ENCODE peak calls at places on chromosomes 2 and 18, in nine cellular contexts. R is stimulated activated naive CD8-positive, alpha-beta T cell treated with anti-CD3 and anti-CD28 coated beads, Interleukin-15, Interleukin-2, amounts not matched to agents 100 U/mL and 50 U/mL, for 24 hours; W is GM13976; F is KBM-7; G is PC-3; Q is T-helper 17 cell; K is astrocyte of the spinal cord; H is T follicular helper cell; C is neural progenitor cell. M is an unnamed sample.

GRCh38 chr2:210195066-210195852 is 24.1 kb upstream of the KANSL1L start:
- DNase-seq in R (no peak), W (peak), F (peak), G (peak), Q (no peak), K (peak), H (no peak), C (peak), M (no peak)

GRCh38 chr2:109612991-109613921 is 510 bp downstream of the SEPTIN10 start:
- DNase-seq in R (no peak), W (no peak), F (peak), G (peak), Q (no peak), K (peak), H (no peak), C (peak), M (no peak)

GRCh38 chr2:75464348-75464946 is 96.3 kb downstream of the EVA1A start:
- DNase-seq in R (no peak), W (no peak), F (peak), G (peak), Q (no peak), K (peak), H (no peak), C (no peak), M (no peak)

GRCh38 chr2:143481231-143481613 is 352.0 kb downstream of the ARHGAP15 start:
- DNase-seq in R (no peak), W (no peak), F (no peak), G (no peak), Q (no peak), K (no peak), H (no peak), C (no peak), M (no peak)

GRCh38 chr2:110961024-110961423 is 159.7 kb upstream of the BCL2L11 start:
- DNase-seq in R (no peak), W (no peak), F (no peak), G (no peak), Q (no peak), K (no peak), H (no peak), C (no peak), M (no peak)

GRCh38 chr2:135913726-135914365 is 37.6 kb upstream of the MCM6 start:
- DNase-seq in R (peak), W (peak), F (peak), G (peak), Q (peak), K (peak), H (peak), C (peak), M (no peak)

GRCh38 chr2:98899041-98899702 is 36.9 kb downstream of the CRACDL start:
- DNase-seq in R (no peak), W (no peak), F (no peak), G (no peak), Q (no peak), K (no peak), H (no peak), C (no peak), M (no peak)

GRCh38 chr2:54483426-54483825 is 27.3 kb downstream of the SPTBN1 start:
- DNase-seq in R (no peak), W (no peak), F (no peak), G (peak), Q (no peak), K (peak), H (no peak), C (no peak), M (no peak)

GRCh38 chr2:52264911-52265310 is 1233.0 kb upstream of the NRXN1 start:
- DNase-seq in R (no peak), W (no peak), F (no peak), G (no peak), Q (no peak), K (no peak), H (no peak), C (no peak), M (no peak)

GRCh38 chr2:51350100-51350499 is 318.2 kb upstream of the NRXN1 start:
- DNase-seq in R (no peak), W (no peak), F (no peak), G (peak), Q (no peak), K (peak), H (no peak), C (no peak), M (no peak)

GRCh38 chr18:2960983-2961696 is 51.8 kb downstream of the LPIN2 start:
- DNase-seq in R (no peak), W (no peak), F (no peak), G (no peak), Q (no peak), K (no peak), H (no peak), C (no peak), M (no peak)

GRCh38 chr2:112244854-112245253 is 10.0 kb downstream of the ZC3H8 start:
- DNase-seq in R (no peak), W (no peak), F (no peak), G (no peak), Q (no peak), K (no peak), H (no peak), C (no peak), M (no peak)

GRCh38 chr2:69926849-69927515 is 12.1 kb downstream of the MXD1 start:
- DNase-seq in R (no peak), W (no peak), F (no peak), G (no peak), Q (no peak), K (no peak), H (no peak), C (no peak), M (no peak)

GRCh38 chr18:2979871-2980606 is 32.9 kb downstream of the LPIN2 start:
- DNase-seq in R (no peak), W (no peak), F (peak), G (no peak), Q (no peak), K (no peak), H (no peak), C (no peak), M (peak)

GRCh38 chr2:28612131-28612812 is 116.4 kb downstream of the PLB1 start:
- DNase-seq in R (no peak), W (no peak), F (no peak), G (no peak), Q (no peak), K (no peak), H (no peak), C (no peak), M (no peak)

GRCh38 chr2:163592954-163593622 is 142.7 kb downstream of the FIGN start:
- DNase-seq in R (no peak), W (no peak), F (no peak), G (no peak), Q (no peak), K (no peak), H (no peak), C (peak), M (no peak)

GRCh38 chr18:22816266-22817176 is 116.6 kb upstream of the RBBP8 start:
- DNase-seq in R (no peak), W (no peak), F (no peak), G (no peak), Q (no peak), K (no peak), H (no peak), C (no peak), M (no peak)

GRCh38 chr2:189293164-189293563 is 113.6 kb upstream of the COL5A2 start:
- DNase-seq in R (no peak), W (no peak), F (no peak), G (no peak), Q (no peak), K (peak), H (no peak), C (no peak), M (no peak)

GRCh38 chr2:20674974-20675679 is 8.2 kb downstream of the GDF7 start:
- DNase-seq in R (no peak), W (peak), F (no peak), G (peak), Q (no peak), K (peak), H (no peak), C (no peak), M (no peak)

GRCh38 chr2:220785181-220785580 is 786.9 kb downstream of the EPHA4 start:
- DNase-seq in R (no peak), W (no peak), F (no peak), G (peak), Q (no peak), K (no peak), H (no peak), C (no peak), M (no peak)

GRCh38 chr2:26503238-26503880 is 25.4 kb upstream of the OTOF start:
- DNase-seq in R (peak), W (peak), F (peak), G (peak), Q (peak), K (peak), H (peak), C (peak), M (peak)

GRCh38 chr2:191171708-191172355 is 21.0 kb upstream of the STAT4 start:
- DNase-seq in R (no peak), W (no peak), F (no peak), G (peak), Q (no peak), K (peak), H (no peak), C (peak), M (no peak)

GRCh38 chr2:67999332-67999731 is 63.5 kb downstream of the C1D start:
- DNase-seq in R (no peak), W (no peak), F (no peak), G (no peak), Q (no peak), K (no peak), H (no peak), C (no peak), M (no peak)

GRCh38 chr2:212537311-212538155 is 1.1 kb downstream of the ERBB4 start:
- DNase-seq in R (no peak), W (peak), F (peak), G (peak), Q (no peak), K (no peak), H (no peak), C (peak), M (peak)

GRCh38 chr2:148615446-148615845 is 29.1 kb upstream of the EPC2 start:
- DNase-seq in R (no peak), W (no peak), F (no peak), G (no peak), Q (no peak), K (peak), H (no peak), C (no peak), M (no peak)

GRCh38 chr2:96816836-96817702 is 1.0 kb downstream of the CNNM3 start:
- DNase-seq in R (no peak), W (no peak), F (peak), G (peak), Q (no peak), K (peak), H (no peak), C (peak), M (no peak)

GRCh38 chr2:189304360-189304759 is 124.8 kb upstream of the COL5A2 start:
- DNase-seq in R (no peak), W (no peak), F (no peak), G (no peak), Q (peak), K (no peak), H (peak), C (no peak), M (peak)

GRCh38 chr2:209471037-209471436 is 47.2 kb downstream of the MAP2 start:
- DNase-seq in R (no peak), W (no peak), F (no peak), G (peak), Q (no peak), K (peak), H (no peak), C (no peak), M (no peak)